ENCODE peak calls at places on chromosomes 12 and 14, in eight cellular contexts. K is GM12878, T is left lung, U is esophagus squamous epithelium, F is upper lobe of right lung, C is kidney epithelial cell, M is GM23338, A is A673. B is an unnamed sample.
A peak's percentile ranks its signal among the peaks of the same experiment; 100 is the strongest.

GRCh38 chr12:103800252-103800771 is 40.7 kb downstream of the NT5DC3 start:
- DNase-seq in K (no peak), T (no peak), U (no peak), F (no peak), C (no peak), M (no peak), A (peak; percentile 84), B (no peak)

GRCh38 chr12:63995512-63995911 is 151.0 kb downstream of the SRGAP1 start:
- DNase-seq in K (no peak), T (no peak), U (no peak), F (no peak), C (no peak), M (no peak), A (no peak), B (no peak)

GRCh38 chr12:5568325-5568981 is 136.5 kb downstream of the NTF3 start:
- DNase-seq in K (no peak), T (no peak), U (no peak), F (no peak), C (no peak), M (no peak), A (no peak), B (no peak)

GRCh38 chr12:74021937-74022336 is 515.7 kb upstream of the ATXN7L3B start:
- DNase-seq in K (no peak), T (peak; percentile 82), U (no peak), F (no peak), C (peak; percentile 14), M (peak; percentile 91), A (peak; percentile 40), B (no peak)

GRCh38 chr12:103495783-103496456 is at the start of gene C12orf42:
- DNase-seq in K (peak; percentile 63), T (peak; percentile 76), U (no peak), F (no peak), C (no peak), M (peak; percentile 72), A (peak; percentile 32), B (peak; percentile 62)

GRCh38 chr12:101570022-101570421 is 24.7 kb upstream of the MYBPC1 start:
- DNase-seq in K (no peak), T (no peak), U (no peak), F (no peak), C (no peak), M (peak; percentile 30), A (peak; percentile 70), B (no peak)

GRCh38 chr12:46370792-46371717 is 1.5 kb downstream of the SLC38A2 start:
- DNase-seq in K (no peak), T (peak; percentile 96), U (peak; percentile 34), F (peak; percentile 95), C (no peak), M (peak; percentile 90), A (peak; percentile 96), B (peak; percentile 95)

GRCh38 chr12:126784328-126784921 is 1482.5 kb upstream of the TMEM132C start:
- DNase-seq in K (no peak), T (no peak), U (no peak), F (no peak), C (no peak), M (peak; percentile 64), A (peak; percentile 83), B (no peak)

GRCh38 chr12:62313727-62314380 is 53.6 kb downstream of the USP15 start:
- DNase-seq in K (no peak), T (no peak), U (no peak), F (no peak), C (no peak), M (no peak), A (no peak), B (no peak)

GRCh38 chr12:121796855-121797751 is 3.6 kb upstream of the RHOF start:
- DNase-seq in K (no peak), T (peak; percentile 97), U (no peak), F (peak; percentile 97), C (peak; percentile 83), M (peak; percentile 94), A (no peak), B (no peak)

GRCh38 chr14:92253381-92253894 is 69.5 kb upstream of the SLC24A4 start:
- DNase-seq in K (no peak), T (peak; percentile 71), U (no peak), F (no peak), C (no peak), M (peak; percentile 72), A (no peak), B (no peak)

GRCh38 chr12:30525171-30525570 is 170.5 kb downstream of the IPO8 start:
- DNase-seq in K (no peak), T (no peak), U (no peak), F (no peak), C (no peak), M (no peak), A (no peak), B (no peak)

GRCh38 chr14:54317396-54317795 is 79.4 kb upstream of the CDKN3 start:
- DNase-seq in K (no peak), T (no peak), U (no peak), F (no peak), C (no peak), M (no peak), A (no peak), B (no peak)

GRCh38 chr12:10214131-10214876 is 1.6 kb downstream of the GABARAPL1 start:
- DNase-seq in K (no peak), T (no peak), U (no peak), F (no peak), C (no peak), M (peak; percentile 60), A (peak; percentile 18), B (no peak)

GRCh38 chr14:54893151-54893760 is 9.4 kb downstream of the GCH1 start:
- DNase-seq in K (no peak), T (no peak), U (no peak), F (no peak), C (peak; percentile 38), M (peak; percentile 70), A (peak; percentile 73), B (peak; percentile 22)

GRCh38 chr14:90487031-90487430 is 90.2 kb downstream of the CALM1 start:
- DNase-seq in K (no peak), T (no peak), U (no peak), F (no peak), C (no peak), M (peak; percentile 32), A (peak; percentile 52), B (no peak)

GRCh38 chr14:84825481-84825880 is 704.5 kb upstream of the FLRT2 start:
- DNase-seq in K (no peak), T (no peak), U (no peak), F (no peak), C (peak; percentile 63), M (no peak), A (no peak), B (no peak)

GRCh38 chr12:104740668-104741067 is 217.4 kb downstream of the SLC41A2 start:
- DNase-seq in K (peak; percentile 87), T (no peak), U (no peak), F (no peak), C (no peak), M (no peak), A (no peak), B (peak; percentile 67)

GRCh38 chr12:112524676-112525425 is 106.1 kb downstream of the PTPN11 start:
- DNase-seq in K (no peak), T (no peak), U (no peak), F (no peak), C (peak; percentile 43), M (peak; percentile 44), A (no peak), B (no peak)

GRCh38 chr12:42463671-42464070 is 125.9 kb downstream of the PRICKLE1 start:
- DNase-seq in K (no peak), T (no peak), U (no peak), F (no peak), C (no peak), M (no peak), A (no peak), B (no peak)

GRCh38 chr12:42462486-42462885 is 127.1 kb downstream of the PRICKLE1 start:
- DNase-seq in K (no peak), T (no peak), U (no peak), F (no peak), C (no peak), M (no peak), A (no peak), B (no peak)

GRCh38 chr12:42458575-42458974 is 131.0 kb downstream of the PRICKLE1 start:
- DNase-seq in K (no peak), T (no peak), U (no peak), F (no peak), C (no peak), M (no peak), A (no peak), B (no peak)

DNA sequence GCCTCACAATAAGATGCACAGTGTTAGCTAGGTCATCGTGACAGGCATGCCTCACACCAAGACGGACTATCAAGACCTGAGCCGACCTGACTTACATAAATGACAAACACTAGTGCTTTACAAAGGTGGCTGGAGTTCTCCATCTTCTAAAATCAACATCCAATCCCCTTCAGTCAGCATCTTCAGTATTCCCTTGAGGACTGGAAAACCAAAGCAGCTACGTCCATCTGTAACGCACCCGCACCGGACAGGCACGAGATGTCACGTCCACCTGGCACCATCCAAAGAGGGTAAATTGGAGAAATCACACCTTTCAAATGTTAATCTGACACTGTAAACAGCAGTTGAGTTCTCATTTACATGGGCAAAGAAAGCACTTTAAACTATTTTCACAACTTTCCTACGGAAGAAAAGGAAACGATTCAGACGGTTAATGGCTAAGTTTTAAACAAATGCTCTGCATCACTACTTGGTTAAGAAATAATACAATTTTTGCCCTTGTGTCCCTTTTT is 130.2 kb downstream of the PRICKLE1 start:
- DNase-seq in K (no peak), T (no peak), U (no peak), F (no peak), C (no peak), M (peak; percentile 57), A (no peak), B (no peak)
- H3K36me3 ChIP-seq in K (no peaks in the 10 kb centered on the region), T (no peaks in the 10 kb centered on the region), U (no peaks in the 10 kb centered on the region), F (peaks cover 43% of the 10 kb centered on the region), C (no peaks in the 10 kb centered on the region), M (peaks cover 14% of the 10 kb centered on the region), A (no peaks in the 10 kb centered on the region), B (no peaks in the 10 kb centered on the region)

GRCh38 chr12:49895773-49896172 is 7.9 kb downstream of the FAIM2 start:
- DNase-seq in K (no peak), T (peak; percentile 49), U (no peak), F (no peak), C (no peak), M (peak; percentile 46), A (no peak), B (no peak)
- TF ChIP-seq CTCF in K (no peak), T (no peak), U (no peak), F (no peak), C (no peak), M (peak; percentile 71), A (no peak), B (no peak)

DNA sequence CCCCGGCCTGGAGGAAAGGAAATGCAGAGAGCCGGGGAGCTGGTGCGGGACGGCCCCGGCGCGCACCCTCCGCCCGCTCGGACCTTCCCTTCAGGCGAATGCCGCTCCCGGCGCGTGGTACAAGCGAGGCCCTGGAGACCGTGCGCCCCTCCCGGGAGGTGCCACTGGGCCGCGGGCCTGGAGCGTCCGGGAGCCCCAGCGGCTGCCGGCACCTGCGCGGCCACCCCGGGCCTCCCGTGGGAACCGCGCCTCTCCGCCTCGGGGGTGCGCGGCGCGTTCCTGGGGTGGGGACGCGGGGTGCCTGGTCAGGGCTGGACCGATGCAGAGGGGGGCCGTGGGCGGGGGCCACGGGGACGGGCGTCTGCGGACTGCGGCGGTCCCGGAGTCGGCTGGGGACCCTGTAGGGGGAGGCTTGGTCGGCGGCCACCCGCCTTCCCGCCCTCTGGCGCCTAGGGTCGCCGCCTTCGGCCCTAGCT is 518 bp downstream of the PAPLN start:
- DNase-seq in K (no peak), T (no peak), U (no peak), F (no peak), C (no peak), M (peak; percentile 68), A (no peak), B (no peak)
- H3K4me3 ChIP-seq in K (peak overlapping the region; percentile 35), T (peak overlapping the region; percentile 51), U (peak overlapping the region; percentile 75), F (peak overlapping the region; percentile 56), C (peak overlapping the region; percentile 61), M (peak overlapping the region; percentile 69), A (peak overlapping the region; percentile 53), B (peak overlapping the region; percentile 36)

GRCh38 chr14:64745511-64746041 is 41.4 kb downstream of the PLEKHG3 start:
- DNase-seq in K (no peak), T (no peak), U (no peak), F (no peak), C (no peak), M (peak; percentile 52), A (no peak), B (no peak)
- H3K36me3 ChIP-seq in K (no peaks in the 10 kb centered on the region), T (no peaks in the 10 kb centered on the region), U (peaks cover 43% of the 10 kb centered on the region), F (peaks cover 29% of the 10 kb centered on the region), C (no peaks in the 10 kb centered on the region), M (peaks cover 15% of the 10 kb centered on the region), A (peaks cover 30% of the 10 kb centered on the region), B (no peaks in the 10 kb centered on the region)